ENCODE peak calls at places on chromosome 21, in six cellular contexts. R is psoas muscle, V is left ventricle myocardium inferior, Q is BJ, Y is left lung, U is fibroblast of lung. J is an unnamed sample.

GRCh38 chr21:38729745-38730401 is 75.9 kb upstream of the ETS2 start:
- DNase-seq in U (peak), V (no peak), R (no peak), Q (peak), Y (no peak), J (no peak)

GRCh38 chr21:45403825-45404725 is 890 bp upstream of the COL18A1 start:
- DNase-seq in R (peak), Q (no peak), V (peak), U (peak), Y (peak), J (peak)

GRCh38 chr21:23955130-23955873 is 1652.0 kb downstream of the MRPL39 start:
- DNase-seq in Q (no peak), V (no peak), R (no peak), Y (no peak), U (no peak), J (no peak)

GRCh38 chr21:37734846-37735245 is 181.4 kb downstream of the KCNJ6 start:
- DNase-seq in U (no peak), Q (no peak), V (no peak), R (no peak), Y (no peak), J (no peak)

GRCh38 chr21:24259241-24259640 is 1348.0 kb downstream of the MRPL39 start:
- DNase-seq in V (no peak), R (no peak), Y (no peak), Q (no peak), U (peak), J (no peak)

GRCh38 chr21:17989780-17990179 is 170.6 kb upstream of the C21orf91 start:
- DNase-seq in R (no peak), Y (no peak), U (no peak), Q (no peak), V (no peak), J (no peak)

GRCh38 chr21:39307466-39307865 is 6.0 kb downstream of the BRWD1 start:
- DNase-seq in Q (no peak), U (no peak), V (no peak), Y (no peak), R (no peak), J (no peak)

GRCh38 chr21:43885721-43886120 is 20.7 kb downstream of the AGPAT3 start:
- DNase-seq in V (no peak), R (no peak), Y (peak), Q (no peak), U (no peak), J (no peak)

GRCh38 chr21:32316363-32317215 is 17.9 kb downstream of the MRAP start:
- DNase-seq in Y (no peak), V (no peak), Q (no peak), U (no peak), R (no peak), J (no peak)

GRCh38 chr21:39016740-39017315 is 166.4 kb downstream of the PSMG1 start:
- DNase-seq in V (no peak), U (no peak), R (no peak), Y (peak), Q (peak), J (peak)

GRCh38 chr21:20999567-21000169 is 1.5 kb downstream of the NCAM2 start:
- DNase-seq in R (no peak), Y (no peak), Q (no peak), V (no peak), U (peak), J (no peak)

GRCh38 chr21:15443740-15444117 is 286.1 kb upstream of the USP25 start:
- DNase-seq in V (no peak), R (no peak), Y (no peak), Q (no peak), U (no peak), J (no peak)

GRCh38 chr21:39373634-39374033 is 24.7 kb upstream of the HMGN1 start:
- DNase-seq in Y (no peak), R (no peak), U (peak), V (no peak), Q (no peak), J (no peak)

GRCh38 chr21:43936186-43936967 is 71.4 kb downstream of the AGPAT3 start:
- DNase-seq in U (peak), R (peak), V (no peak), Y (no peak), Q (no peak), J (no peak)

GRCh38 chr21:39444406-39445145 is 1.0 kb downstream of the LCA5L start:
- DNase-seq in Y (peak), R (no peak), V (no peak), Q (no peak), U (peak), J (no peak)

GRCh38 chr21:43937051-43937832 is 72.2 kb downstream of the AGPAT3 start:
- DNase-seq in R (no peak), Q (no peak), Y (no peak), U (no peak), V (no peak), J (no peak)

GRCh38 chr21:24023402-24023801 is 1583.9 kb downstream of the MRPL39 start:
- DNase-seq in U (peak), Y (no peak), V (no peak), Q (no peak), R (no peak), J (no peak)

GRCh38 chr21:38984982-38985422 is 179.3 kb downstream of the ETS2 start:
- DNase-seq in U (peak), R (no peak), Y (no peak), Q (peak), V (no peak), J (no peak)

GRCh38 chr21:27291006-27291405 is 324.1 kb upstream of the ADAMTS5 start:
- DNase-seq in Q (no peak), R (no peak), Y (no peak), U (peak), V (no peak), J (no peak)

GRCh38 chr21:44628707-44629391 is 2.0 kb downstream of the KRTAP10-9 start:
- DNase-seq in U (no peak), Q (no peak), R (no peak), Y (no peak), V (no peak), J (no peak)

GRCh38 chr21:44923481-44924084 is 2.9 kb upstream of the ITGB2 start:
- DNase-seq in U (no peak), Y (no peak), V (no peak), Q (no peak), R (no peak), J (no peak)

GRCh38 chr21:38775733-38776132 is 30.0 kb upstream of the ETS2 start:
- DNase-seq in Y (no peak), V (no peak), U (no peak), Q (no peak), R (no peak), J (no peak)

GRCh38 chr21:16070207-16070651 is 340.4 kb downstream of the USP25 start:
- DNase-seq in Q (no peak), U (peak), Y (no peak), V (no peak), R (no peak), J (no peak)

GRCh38 chr21:46633561-46633960 is 1.9 kb upstream of the PRMT2 start:
- DNase-seq in Y (no peak), Q (no peak), R (no peak), U (no peak), V (no peak), J (no peak)

GRCh38 chr21:25586242-25586805 is 21.0 kb downstream of the MRPL39 start:
- DNase-seq in Q (no peak), V (no peak), Y (no peak), U (no peak), R (no peak), J (no peak)

GRCh38 chr21:39341249-39341923 is 7.5 kb downstream of the HMGN1 start:
- DNase-seq in U (no peak), R (no peak), Q (no peak), V (no peak), Y (no peak), J (no peak)

GRCh38 chr21:39348355-39349210 is at the start of gene HMGN1:
- DNase-seq in V (peak), U (peak), R (peak), Y (peak), Q (no peak), J (peak)

GRCh38 chr21:46145840-46146691 is 9.3 kb downstream of the FTCD start:
- DNase-seq in Q (no peak), V (no peak), R (peak), Y (no peak), U (no peak), J (peak)

GRCh38 chr21:38841472-38841871 is 35.7 kb downstream of the ETS2 start:
- DNase-seq in U (no peak), Q (no peak), V (no peak), Y (no peak), R (no peak), J (no peak)

GRCh38 chr21:25573409-25574206 is 33.7 kb downstream of the MRPL39 start:
- DNase-seq in U (peak), Q (peak), V (no peak), R (no peak), Y (no peak), J (no peak)

GRCh38 chr21:45281411-45282282 is 6.0 kb downstream of the POFUT2 start:
- DNase-seq in Q (no peak), R (peak), V (no peak), Y (peak), U (no peak), J (peak)

GRCh38 chr21:31187499-31187898 is 149.2 kb upstream of the KRTAP19-8 start:
- DNase-seq in Q (no peak), R (no peak), Y (no peak), V (no peak), U (no peak), J (no peak)

GRCh38 chr21:44527983-44528633 is 11.9 kb downstream of the KRTAP10-1 start:
- DNase-seq in V (peak), R (peak), U (no peak), Y (peak), Q (no peak), J (peak)

GRCh38 chr21:18235545-18235944 is 9.1 kb upstream of the CHODL start:
- DNase-seq in U (no peak), R (no peak), Q (no peak), Y (no peak), V (no peak), J (no peak)

GRCh38 chr21:44438531-44439210 is 16.6 kb upstream of the LRRC3 start:
- DNase-seq in U (no peak), R (peak), Q (no peak), V (peak), Y (no peak), J (peak)

GRCh38 chr21:46092811-46093667 is 4.9 kb upstream of the COL6A2 start:
- DNase-seq in V (no peak), U (no peak), R (peak), Y (no peak), Q (no peak), J (no peak)

GRCh38 chr21:46021978-46022544 is 40.5 kb downstream of the COL6A1 start:
- DNase-seq in V (peak), Q (peak), R (peak), Y (no peak), U (peak), J (no peak)

GRCh38 chr21:31921079-31921478 is 48.3 kb downstream of the HUNK start:
- DNase-seq in U (peak), Y (no peak), V (no peak), Q (no peak), R (no peak), J (no peak)

DNA sequence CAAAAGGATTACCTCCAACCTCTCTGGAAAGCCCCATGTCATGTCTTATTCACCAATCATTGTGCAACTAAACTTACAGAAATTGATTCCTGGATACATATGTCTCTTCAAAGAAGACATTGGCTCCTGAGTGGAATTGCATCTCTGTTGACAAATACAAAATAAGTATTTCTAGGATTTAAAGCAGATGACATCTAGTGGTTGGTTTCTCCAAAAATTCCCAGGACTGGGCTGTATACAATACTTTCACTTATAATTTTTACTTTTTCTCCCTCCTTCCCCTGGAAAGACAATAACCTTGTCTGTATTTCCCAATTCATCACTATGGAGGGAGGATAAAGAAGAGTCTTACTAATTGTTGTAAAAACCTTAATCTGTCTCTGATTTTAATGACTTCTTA is 1347.4 kb downstream of the NCAM2 start:
- DNase-seq in Q (no peak), V (no peak), Y (no peak), R (no peak), U (no peak), J (no peak)
- TF ChIP-seq CTCF in Q (no peak), V (no peak), Y (no peak), R (no peak), U (no peak), J (no peak)

GRCh38 chr21:41873005-41873404 is 6.1 kb downstream of the PRDM15 start:
- DNase-seq in Q (no peak), Y (no peak), U (no peak), R (no peak), V (no peak), J (no peak)
- TF ChIP-seq CTCF in Q (no peak), Y (no peak), U (no peak), R (no peak), V (no peak), J (no peak)

GRCh38 chr21:29499734-29500343 is 201.1 kb downstream of the BACH1 start:
- DNase-seq in Q (no peak), U (peak), V (no peak), R (no peak), Y (no peak), J (no peak)
- TF ChIP-seq CTCF in Q (peak), U (peak), V (peak), R (no peak), Y (no peak), J (no peak)

GRCh38 chr21:34034369-34035014 is 38.9 kb upstream of the MRPS6 start:
- DNase-seq in R (no peak), V (no peak), Y (no peak), Q (no peak), U (no peak), J (no peak)
- TF ChIP-seq CTCF in R (no peak), V (no peak), Y (no peak), Q (no peak), U (no peak), J (no peak)

GRCh38 chr21:42411891-42412635 is 8.4 kb downstream of the UBASH3A start:
- DNase-seq in V (no peak), Y (no peak), Q (no peak), R (no peak), U (peak), J (no peak)
- TF ChIP-seq CTCF in V (no peak), Y (no peak), Q (no peak), R (no peak), U (no peak), J (no peak)

GRCh38 chr21:36169465-36170128 is 13.0 kb downstream of the DOP1B start:
- DNase-seq in U (no peak), Y (peak), Q (no peak), V (peak), R (no peak), J (no peak)
- TF ChIP-seq CTCF in U (no peak), Y (peak), Q (no peak), V (no peak), R (no peak), J (no peak)

DNA sequence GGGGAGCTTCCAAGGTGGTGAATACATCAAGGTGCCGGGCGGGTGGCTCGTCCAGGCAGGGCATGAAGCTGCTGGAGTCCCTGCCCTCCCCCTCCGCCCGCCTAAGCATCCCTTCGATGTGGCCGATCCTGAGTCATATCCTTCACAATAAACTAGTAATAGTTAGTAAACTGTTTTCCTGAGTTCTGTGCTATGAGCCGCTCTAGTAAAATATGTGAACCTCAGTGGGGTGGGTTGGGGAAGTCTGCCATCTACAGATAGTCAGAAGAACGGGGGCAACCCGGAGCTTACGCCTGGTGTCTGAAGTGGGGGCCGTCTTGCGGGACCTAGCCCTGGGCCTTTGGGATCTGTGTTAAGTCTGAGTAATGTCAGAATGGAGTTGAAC is 21.6 kb downstream of the C2CD2 start:
- DNase-seq in V (no peak), R (no peak), Y (peak), Q (peak), U (peak), J (no peak)
- TF ChIP-seq CTCF in V (no peak), R (no peak), Y (no peak), Q (peak), U (no peak), J (no peak)

GRCh38 chr21:34670962-34671348 is 2.2 kb downstream of the CLIC6 start:
- DNase-seq in V (no peak), Q (no peak), Y (no peak), R (no peak), U (no peak), J (no peak)
- TF ChIP-seq CTCF in V (no peak), Q (no peak), Y (no peak), R (no peak), U (no peak), J (no peak)